ENCODE peak calls at places on chromosomes 16 and 17, in seven cellular contexts. K is NCI-H2081; T is kidney tubule cell; Q is stimulated activated CD8-positive, alpha-beta memory T cell treated with anti-CD3 and anti-CD28 coated beads, Interleukin-12 subunit alpha, Interleukin-12 subunit beta, amount 100 ng/mL, for 4 hours; J is naive thymus-derived CD4-positive, alpha-beta T cell; D is AML-193; F is AG09309. B is an unnamed sample.

GRCh38 chr17:28402844-28403243 is 3.2 kb downstream of the SLC46A1 start:
- DNase-seq in K (no peak), T (no peak), Q (no peak), J (no peak), D (no peak), F (no peak), B (no peak)

GRCh38 chr16:10941127-10941933 is 938 bp downstream of the DEXI start:
- DNase-seq in K (no peak), T (peak; percentile 30), Q (no peak), J (no peak), D (no peak), F (no peak), B (no peak)

GRCh38 chr16:396605-397004 is 394 bp upstream of the NME4 start:
- DNase-seq in K (peak; percentile 19), T (peak; percentile 41), Q (no peak), J (peak; percentile 24), D (peak; percentile 54), F (no peak), B (no peak)

GRCh38 chr16:31149894-31150890 is at the start of gene PRSS36:
- DNase-seq in K (no peak), T (no peak), Q (no peak), J (no peak), D (no peak), F (no peak), B (no peak)

GRCh38 chr16:15518412-15519351 is 84.3 kb downstream of the BMERB1 start:
- DNase-seq in K (no peak), T (peak; percentile 85), Q (no peak), J (no peak), D (no peak), F (peak; percentile 54), B (no peak)

GRCh38 chr16:85872666-85873561 is 26.0 kb upstream of the IRF8 start:
- DNase-seq in K (no peak), T (peak; percentile 54), Q (no peak), J (no peak), D (no peak), F (no peak), B (no peak)

GRCh38 chr17:81064746-81065475 is 30.0 kb downstream of the BAIAP2 start:
- DNase-seq in K (no peak), T (peak; percentile 32), Q (no peak), J (no peak), D (no peak), F (peak; percentile 63), B (no peak)

GRCh38 chr16:12891836-12892235 is 9.6 kb upstream of the SHISA9 start:
- DNase-seq in K (no peak), T (peak; percentile 75), Q (no peak), J (no peak), D (no peak), F (no peak), B (no peak)

GRCh38 chr16:58628845-58629680 is 563 bp downstream of the CNOT1 start:
- DNase-seq in K (no peak), T (peak; percentile 62), Q (peak; percentile 35), J (peak; percentile 42), D (peak; percentile 24), F (no peak), B (peak; percentile 77)

GRCh38 chr17:7831233-7831632 is 2.8 kb upstream of the KDM6B start:
- DNase-seq in K (no peak), T (no peak), Q (no peak), J (no peak), D (no peak), F (no peak), B (no peak)

GRCh38 chr16:81523387-81524115 is 78.9 kb downstream of the CMIP start:
- DNase-seq in K (no peak), T (peak; percentile 87), Q (no peak), J (no peak), D (no peak), F (peak; percentile 18), B (no peak)

GRCh38 chr17:65754081-65754480 is 192.6 kb upstream of the AXIN2 start:
- DNase-seq in K (no peak), T (no peak), Q (no peak), J (no peak), D (no peak), F (no peak), B (no peak)

GRCh38 chr16:87843678-87844373 is 25.5 kb downstream of the SLC7A5 start:
- DNase-seq in K (no peak), T (no peak), Q (no peak), J (no peak), D (no peak), F (no peak), B (no peak)

GRCh38 chr17:80924111-80924806 is 67.4 kb upstream of the CHMP6 start:
- DNase-seq in K (no peak), T (no peak), Q (no peak), J (no peak), D (no peak), F (no peak), B (no peak)

GRCh38 chr17:65324977-65325376 is 187.8 kb downstream of the RGS9 start:
- DNase-seq in K (no peak), T (no peak), Q (no peak), J (no peak), D (no peak), F (no peak), B (no peak)

GRCh38 chr16:82979406-82980111 is 352.8 kb downstream of the CDH13 start:
- DNase-seq in K (no peak), T (peak; percentile 34), Q (no peak), J (no peak), D (no peak), F (no peak), B (no peak)

GRCh38 chr17:14118951-14119350 is 49.6 kb downstream of the COX10 start:
- DNase-seq in K (no peak), T (no peak), Q (no peak), J (peak; percentile 40), D (no peak), F (no peak), B (peak; percentile 10)

GRCh38 chr17:1997587-1998425 is 27.3 kb downstream of the RTN4RL1 start:
- DNase-seq in K (no peak), T (peak; percentile 57), Q (no peak), J (no peak), D (no peak), F (no peak), B (no peak)

GRCh38 chr16:5064915-5065314 is 841 bp downstream of the C16orf89 start:
- DNase-seq in K (no peak), T (no peak), Q (no peak), J (no peak), D (no peak), F (no peak), B (no peak)

GRCh38 chr17:61000911-61001310 is 323.3 kb downstream of the BCAS3 start:
- DNase-seq in K (no peak), T (peak; percentile 37), Q (no peak), J (no peak), D (peak; percentile 17), F (peak; percentile 28), B (no peak)